ENCODE peak calls at places on chromosome 22, in five cellular contexts. A is upper lobe of right lung, X is tibial nerve, F is suprapubic skin, T is H9. C is an unnamed sample.

GRCh38 chr22:27223317-27224177 is 566.2 kb downstream of the MIAT start:
- DNase-seq in A (no peak), X (no peak), F (no peak), T (no peak), C (no peak)

GRCh38 chr22:19823191-19823590 is 31.5 kb downstream of the GNB1L start:
- DNase-seq in A (no peak), X (no peak), F (peak; percentile 55), T (no peak), C (peak; percentile 55)

GRCh38 chr22:43992331-43992821 is 31.7 kb upstream of the PARVB start:
- DNase-seq in A (peak; percentile 53), X (no peak), F (no peak), T (no peak), C (no peak)

GRCh38 chr22:33519974-33520903 is 400.0 kb downstream of the LARGE1 start:
- DNase-seq in A (no peak), X (no peak), F (no peak), T (no peak), C (no peak)

GRCh38 chr22:40509401-40510134 is 127.0 kb downstream of the MRTFA start:
- DNase-seq in A (no peak), X (peak; percentile 69), F (no peak), T (no peak), C (no peak)

GRCh38 chr22:41351011-41351410 is 30.7 kb upstream of the TEF start:
- DNase-seq in A (no peak), X (no peak), F (no peak), T (no peak), C (no peak)

GRCh38 chr22:23684051-23684450 is 6.8 kb upstream of the RGL4 start:
- DNase-seq in A (no peak), X (no peak), F (no peak), T (no peak), C (no peak)

GRCh38 chr22:28247667-28248363 is 328.8 kb upstream of the PITPNB start:
- DNase-seq in A (no peak), X (no peak), F (no peak), T (no peak), C (no peak)

GRCh38 chr22:30204742-30205111 is 41.8 kb downstream of the LIF start:
- DNase-seq in A (no peak), X (no peak), F (no peak), T (no peak), C (no peak)

GRCh38 chr22:28799834-28800307 is 498 bp downstream of the XBP1 start:
- DNase-seq in A (peak; percentile 87), X (peak; percentile 55), F (peak; percentile 84), T (peak; percentile 46), C (no peak)

GRCh38 chr22:39607093-39607492 is 36.5 kb downstream of the CACNA1I start:
- DNase-seq in A (no peak), X (no peak), F (no peak), T (no peak), C (no peak)

GRCh38 chr22:27507935-27508504 is 293.5 kb downstream of the MN1 start:
- DNase-seq in A (no peak), X (no peak), F (no peak), T (no peak), C (no peak)

GRCh38 chr22:46081036-46081830 is 69.1 kb upstream of the PPARA start:
- DNase-seq in A (peak; percentile 62), X (no peak), F (peak; percentile 79), T (no peak), C (no peak)

GRCh38 chr22:46726066-46726985 is 11.7 kb downstream of the CERK start:
- DNase-seq in A (no peak), X (no peak), F (no peak), T (no peak), C (no peak)

GRCh38 chr22:30695351-30695762 is 683 bp downstream of the OSBP2 start:
- DNase-seq in A (no peak), X (no peak), F (no peak), T (peak; percentile 35), C (no peak)

GRCh38 chr22:44802071-44802700 is 49.8 kb downstream of the ARHGAP8 start:
- DNase-seq in A (no peak), X (no peak), F (no peak), T (no peak), C (no peak)

GRCh38 chr22:23457586-23457985 is 122.5 kb downstream of the IGLL1 start:
- DNase-seq in A (peak; percentile 68), X (no peak), F (no peak), T (no peak), C (no peak)

GRCh38 chr22:50737728-50738648 is at the start of gene ACR:
- DNase-seq in A (peak; percentile 53), X (no peak), F (no peak), T (no peak), C (no peak)

GRCh38 chr22:27986937-27987336 is 67.9 kb upstream of the PITPNB start:
- DNase-seq in A (no peak), X (no peak), F (peak; percentile 52), T (no peak), C (no peak)

GRCh38 chr22:46091277-46091977 is 58.9 kb upstream of the PPARA start:
- DNase-seq in A (peak; percentile 37), X (no peak), F (no peak), T (no peak), C (no peak)

GRCh38 chr22:42396621-42397331 is 35.4 kb downstream of the NFAM1 start:
- DNase-seq in A (no peak), X (peak; percentile 43), F (no peak), T (no peak), C (no peak)

GRCh38 chr22:46064966-46065666 is 85.2 kb upstream of the PPARA start:
- DNase-seq in A (peak; percentile 46), X (peak; percentile 27), F (peak; percentile 24), T (no peak), C (no peak)

GRCh38 chr22:28597665-28598064 is 82.0 kb downstream of the TTC28 start:
- DNase-seq in A (no peak), X (no peak), F (no peak), T (no peak), C (no peak)

GRCh38 chr22:20130739-20131592 is 638 bp upstream of the ZDHHC8 start:
- DNase-seq in A (peak; percentile 94), X (peak; percentile 70), F (peak; percentile 94), T (peak; percentile 75), C (no peak)

GRCh38 chr22:39622881-39623367 is 52.4 kb downstream of the CACNA1I start:
- DNase-seq in A (peak; percentile 81), X (peak; percentile 51), F (no peak), T (peak; percentile 86), C (no peak)

GRCh38 chr22:22789233-22789921 is 98.2 kb upstream of the IGLL5 start:
- DNase-seq in A (no peak), X (no peak), F (no peak), T (no peak), C (no peak)

GRCh38 chr22:32469799-32470212 is 4.8 kb upstream of the FBXO7 start:
- DNase-seq in A (no peak), X (no peak), F (no peak), T (no peak), C (no peak)

GRCh38 chr22:40020956-40021355 is 26.2 kb downstream of the FAM83F start:
- DNase-seq in A (no peak), X (no peak), F (no peak), T (no peak), C (no peak)

GRCh38 chr22:46756097-46756496 is 6.4 kb upstream of the TBC1D22A start:
- DNase-seq in A (no peak), X (no peak), F (no peak), T (no peak), C (no peak)

DNA sequence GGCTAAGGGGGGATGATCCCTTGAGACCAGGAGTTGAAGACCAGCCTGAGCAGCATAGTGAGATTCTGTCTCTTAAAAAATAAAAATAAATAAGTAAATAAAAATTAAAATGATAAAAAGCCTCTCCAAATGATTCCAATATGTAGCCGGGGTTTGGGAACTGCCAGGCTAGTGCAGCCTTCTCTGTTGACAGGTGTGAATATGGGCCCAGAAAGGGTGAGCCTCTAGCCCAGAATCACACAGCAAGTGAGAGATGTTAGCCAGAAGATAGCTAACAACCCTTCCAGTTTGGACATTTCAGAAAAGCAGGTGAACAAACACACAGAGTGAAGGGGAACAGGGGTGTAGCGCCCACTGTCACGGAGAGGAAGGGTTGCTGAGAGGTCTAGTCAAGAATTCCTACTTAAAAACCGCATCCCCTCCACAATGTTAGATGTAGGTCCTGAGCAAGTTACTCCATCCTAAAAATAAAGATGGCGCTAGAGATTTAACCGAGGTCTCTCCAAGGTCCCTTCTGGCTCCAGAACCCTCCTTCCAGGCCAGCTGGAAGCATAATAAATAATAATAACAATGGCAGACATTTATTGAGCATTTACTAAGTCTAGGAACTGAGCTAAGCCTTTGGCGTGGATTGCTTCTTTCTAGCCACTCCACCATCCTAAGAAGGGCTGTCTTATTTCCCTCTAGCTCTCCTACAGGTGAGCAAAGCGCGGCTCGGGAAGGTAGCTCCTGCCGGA is 51.6 kb downstream of the CYTH4 start:
- DNase-seq in A (no peak), X (no peak), F (no peak), T (no peak), C (no peak)
- H3K4me1 ChIP-seq in A (peaks cover 3% of the 10 kb centered on the region), X (peaks cover 8% of the 10 kb centered on the region), F (peaks cover 6% of the 10 kb centered on the region), T (no peaks in the 10 kb centered on the region), C (no peaks in the 10 kb centered on the region)

GRCh38 chr22:49597428-49598039 is 230.1 kb downstream of the BRD1 start:
- DNase-seq in A (no peak), X (no peak), F (no peak), T (no peak), C (no peak)
- H3K9me3 ChIP-seq in A (no peaks in the 10 kb centered on the region), X (no peaks in the 10 kb centered on the region), F (no peaks in the 10 kb centered on the region), T (no peaks in the 10 kb centered on the region), C (no peaks in the 10 kb centered on the region)

DNA sequence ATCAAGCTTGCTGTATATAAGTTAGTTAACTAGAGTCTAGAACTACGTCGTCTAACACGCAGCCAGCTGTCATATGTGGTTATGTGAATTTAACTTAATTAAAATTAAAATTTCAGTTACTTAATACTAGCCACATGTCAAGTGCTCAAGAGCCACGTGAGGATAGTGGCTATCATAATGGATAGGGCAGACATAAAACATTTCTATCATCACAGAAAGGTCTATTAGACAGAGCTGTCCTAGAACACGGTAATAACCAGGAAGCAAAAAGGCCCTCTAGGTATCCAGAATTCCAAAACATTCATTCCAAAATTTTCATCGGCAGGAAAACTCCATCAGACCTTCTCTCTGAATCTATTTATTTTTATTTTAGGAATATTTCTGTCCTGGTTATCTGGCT is 123.9 kb downstream of the RBFOX2 start:
- DNase-seq in A (no peak), X (no peak), F (no peak), T (no peak), C (no peak)
- H3K4me1 ChIP-seq in A (peaks cover 7% of the 10 kb centered on the region), X (no peaks in the 10 kb centered on the region), F (peaks cover 33% of the 10 kb centered on the region), T (peaks cover 4% of the 10 kb centered on the region), C (peaks cover 47% of the 10 kb centered on the region)

GRCh38 chr22:48510599-48510998 is 1317.1 kb downstream of the BRD1 start:
- DNase-seq in A (no peak), X (no peak), F (no peak), T (no peak), C (no peak)
- H3K9me3 ChIP-seq in A (no peaks in the 10 kb centered on the region), X (no peaks in the 10 kb centered on the region), F (no peaks in the 10 kb centered on the region), T (no peaks in the 10 kb centered on the region), C (no peaks in the 10 kb centered on the region)

C was measured in vagina.